ENCODE peak calls at places on chromosomes 7 and 10, in four cellular contexts. One of them, this sample, is unnamed.

GRCh38 chr10:78457804-78458483 is 424.3 kb downstream of the RPS24 start:
- DNase-seq in A549: peak
- DNase-seq in SK-N-SH: no peak
- DNase-seq in GM23338: no peak
- DNase-seq in this sample: peak

GRCh38 chr7:106522691-106523090 is 138.3 kb downstream of the CCDC71L start:
- DNase-seq in SK-N-SH: no peak
- DNase-seq in A549: no peak
- DNase-seq in GM23338: no peak
- DNase-seq in this sample: no peak

GRCh38 chr7:674454-675410 is 51.8 kb upstream of the DNAAF5 start:
- DNase-seq in SK-N-SH: no peak
- DNase-seq in A549: no peak
- DNase-seq in GM23338: no peak
- DNase-seq in this sample: peak

GRCh38 chr10:11539191-11539868 is 72.1 kb downstream of the USP6NL start:
- DNase-seq in SK-N-SH: no peak
- DNase-seq in A549: no peak
- DNase-seq in GM23338: no peak
- DNase-seq in this sample: peak

GRCh38 chr7:155681663-155682062 is 37.2 kb downstream of the RBM33 start:
- DNase-seq in A549: no peak
- DNase-seq in SK-N-SH: no peak
- DNase-seq in GM23338: no peak
- DNase-seq in this sample: no peak

GRCh38 chr10:101828734-101829551 is 10.7 kb upstream of the OGA start:
- DNase-seq in A549: no peak
- DNase-seq in SK-N-SH: no peak
- DNase-seq in GM23338: peak
- DNase-seq in this sample: no peak

GRCh38 chr10:70066190-70066589 is 13.5 kb downstream of the MACROH2A2 start:
- DNase-seq in GM23338: no peak
- DNase-seq in SK-N-SH: no peak
- DNase-seq in A549: no peak
- DNase-seq in this sample: no peak

GRCh38 chr10:29150010-29150409 is 138.9 kb upstream of the LYZL1 start:
- DNase-seq in SK-N-SH: peak
- DNase-seq in GM23338: no peak
- DNase-seq in A549: no peak
- DNase-seq in this sample: peak

GRCh38 chr10:87966454-87966853 is 103.0 kb downstream of the PTEN start:
- DNase-seq in A549: no peak
- DNase-seq in SK-N-SH: no peak
- DNase-seq in GM23338: no peak
- DNase-seq in this sample: no peak

DNA sequence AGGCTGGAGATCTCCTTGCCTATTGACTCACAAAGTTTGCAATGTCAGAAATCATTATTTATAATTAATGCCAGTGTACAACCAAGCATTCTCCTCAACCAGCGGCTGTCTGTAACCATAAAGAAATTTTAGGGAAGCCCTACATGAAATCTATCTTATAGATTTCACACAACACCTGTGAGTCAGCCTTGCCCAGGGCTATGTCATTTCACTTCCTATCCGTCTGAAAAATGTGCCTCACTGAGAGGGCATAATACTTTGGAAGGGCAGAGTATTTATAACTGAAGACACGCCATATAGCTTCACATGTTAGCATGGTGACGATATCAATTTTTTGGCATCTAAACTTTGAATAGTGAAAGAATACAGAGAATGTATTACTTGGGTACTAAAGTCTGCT is 296.6 kb upstream of the ETV1 start:
- DNase-seq in SK-N-SH: no peak
- DNase-seq in GM23338: no peak
- DNase-seq in A549: no peak
- DNase-seq in this sample: no peak
- H3K4me3 ChIP-seq in SK-N-SH: no peak
- H3K4me3 ChIP-seq in GM23338: no peak
- H3K4me3 ChIP-seq in A549: no peak
- H3K4me3 ChIP-seq in this sample: no peak

GRCh38 chr7:52071744-52072143 is 755.1 kb upstream of the COBL start:
- DNase-seq in A549: no peak
- DNase-seq in SK-N-SH: no peak
- DNase-seq in GM23338: no peak
- DNase-seq in this sample: no peak
- H3K4me3 ChIP-seq in A549: no peak
- H3K4me3 ChIP-seq in SK-N-SH: no peak
- H3K4me3 ChIP-seq in GM23338: no peak
- H3K4me3 ChIP-seq in this sample: no peak

GRCh38 chr10:104690081-104690480 is 49.0 kb downstream of the SORCS3 start:
- DNase-seq in SK-N-SH: no peak
- DNase-seq in A549: no peak
- DNase-seq in GM23338: no peak
- DNase-seq in this sample: no peak
- H3K4me3 ChIP-seq in SK-N-SH: no peak
- H3K4me3 ChIP-seq in A549: no peak
- H3K4me3 ChIP-seq in GM23338: no peak
- H3K4me3 ChIP-seq in this sample: no peak

GRCh38 chr7:135281363-135281949 is 47.8 kb downstream of the STRA8 start:
- DNase-seq in SK-N-SH: peak
- DNase-seq in A549: peak
- DNase-seq in GM23338: peak
- DNase-seq in this sample: peak
- H3K4me3 ChIP-seq in SK-N-SH: no peak
- H3K4me3 ChIP-seq in A549: no peak
- H3K4me3 ChIP-seq in GM23338: no peak
- H3K4me3 ChIP-seq in this sample: no peak

GRCh38 chr7:64685091-64685490 is 19.2 kb downstream of the ZNF107 start:
- DNase-seq in GM23338: peak
- DNase-seq in A549: no peak
- DNase-seq in SK-N-SH: no peak
- DNase-seq in this sample: no peak

GRCh38 chr7:64687249-64687648 is 21.3 kb downstream of the ZNF107 start:
- DNase-seq in GM23338: no peak
- DNase-seq in SK-N-SH: no peak
- DNase-seq in A549: no peak
- DNase-seq in this sample: no peak

GRCh38 chr7:64685741-64686140 is 19.8 kb downstream of the ZNF107 start:
- DNase-seq in A549: no peak
- DNase-seq in GM23338: no peak
- DNase-seq in SK-N-SH: no peak
- DNase-seq in this sample: no peak

GRCh38 chr7:64691831-64692230 is 25.9 kb downstream of the ZNF107 start:
- DNase-seq in SK-N-SH: no peak
- DNase-seq in A549: no peak
- DNase-seq in GM23338: no peak
- DNase-seq in this sample: no peak

DNA sequence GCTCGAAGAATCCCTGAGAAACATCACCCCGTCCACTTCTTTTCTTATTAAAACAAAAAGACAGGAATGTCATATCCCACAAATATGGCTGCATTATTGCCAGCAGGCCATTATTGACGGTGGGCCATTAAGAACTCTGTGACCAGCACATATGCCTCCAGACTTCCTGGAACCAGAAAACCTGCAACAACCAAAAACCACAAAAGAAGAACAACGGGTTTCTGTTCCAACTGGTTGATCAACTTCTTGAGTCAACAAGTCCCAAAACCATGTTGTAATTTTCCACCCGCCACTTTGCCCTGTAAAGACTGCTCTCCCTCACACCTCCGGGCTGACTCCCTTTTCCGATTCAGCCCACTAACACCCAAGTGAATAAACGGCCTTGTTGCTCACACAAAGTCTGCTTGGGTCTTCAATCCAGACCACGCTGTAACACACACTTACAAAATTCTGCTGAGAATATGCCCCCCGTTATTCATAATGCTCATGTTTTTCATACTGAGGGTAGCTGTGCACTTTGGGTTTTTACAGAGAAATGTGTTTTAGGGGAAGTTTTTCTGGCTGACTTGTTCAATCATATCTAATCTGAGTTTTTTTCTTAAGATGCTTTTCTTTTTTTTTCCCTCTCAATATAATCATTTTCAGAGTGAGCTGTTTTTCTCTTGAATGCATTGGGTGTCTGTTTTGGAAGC is 20.7 kb downstream of the ZNF107 start:
- DNase-seq in A549: no peak
- DNase-seq in GM23338: no peak
- DNase-seq in SK-N-SH: no peak
- DNase-seq in this sample: no peak
- H3K4me3 ChIP-seq in A549: no peak
- H3K4me3 ChIP-seq in GM23338: no peak
- H3K4me3 ChIP-seq in SK-N-SH: no peak
- H3K4me3 ChIP-seq in this sample: no peak

DNA sequence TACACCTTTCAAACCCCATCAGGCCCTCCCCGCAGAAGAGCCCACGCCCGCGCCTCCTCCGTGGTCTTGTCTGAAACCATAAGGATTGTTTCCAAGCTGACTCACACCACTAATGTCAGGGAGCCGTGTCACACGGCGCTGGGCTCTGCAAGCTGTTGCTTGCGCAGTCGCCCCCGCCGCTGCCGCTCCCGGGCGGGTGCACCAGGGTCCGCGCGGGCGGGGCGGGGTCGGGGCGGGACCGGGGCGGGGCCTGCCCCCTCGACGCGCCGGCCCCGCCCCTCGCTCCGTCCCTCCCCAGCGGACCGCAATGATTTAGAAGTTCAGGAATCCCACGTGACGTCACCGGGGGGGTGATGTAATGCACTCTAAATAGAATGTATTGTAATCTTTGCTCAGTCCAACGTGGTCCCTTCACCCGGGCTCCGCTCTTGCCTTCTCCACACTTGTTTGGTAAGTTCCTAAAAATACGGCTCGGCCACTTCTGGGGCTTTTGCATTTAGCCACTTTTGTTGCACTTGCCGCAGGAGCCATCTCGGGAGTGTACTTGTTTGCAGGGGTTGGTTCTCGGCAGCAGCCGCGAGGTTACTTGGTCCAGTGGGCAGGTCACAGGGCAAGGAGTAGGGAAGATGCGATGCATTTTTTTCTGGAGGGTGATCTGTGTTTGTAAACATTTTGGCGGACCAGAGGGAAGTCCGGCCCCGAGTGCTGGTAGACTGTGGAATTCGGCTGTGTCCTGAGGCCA is 3.2 kb upstream of the CREB5 start:
- DNase-seq in A549: peak
- DNase-seq in SK-N-SH: peak
- DNase-seq in GM23338: peak
- DNase-seq in this sample: peak
- H3K4me3 ChIP-seq in A549: peak
- H3K4me3 ChIP-seq in SK-N-SH: peak
- H3K4me3 ChIP-seq in GM23338: peak
- H3K4me3 ChIP-seq in this sample: peak

This sample was measured in cardiac fibroblast.